ENCODE peak calls at places on chromosomes 5 and 9, in eight cellular contexts. One of them, this sample, is unnamed.

GRCh38 chr5:6188344-6188743 is 190.0 kb downstream of the MED10 start:
- DNase-seq in GM23338: no peak
- DNase-seq in HCT116: no peak
- DNase-seq in hepatocyte: no peak
- DNase-seq in MM.1S: no peak
- DNase-seq in PC-3: no peak
- DNase-seq in GM23248: no peak
- DNase-seq in neural progenitor cell: no peak
- DNase-seq in this sample: no peak

GRCh38 chr5:1789838-1790462 is 9.7 kb downstream of the MRPL36 start:
- DNase-seq in HCT116: no peak
- DNase-seq in neural progenitor cell: no peak
- DNase-seq in GM23248: peak; percentile 84
- DNase-seq in hepatocyte: no peak
- DNase-seq in PC-3: peak; percentile 71
- DNase-seq in MM.1S: no peak
- DNase-seq in GM23338: no peak
- DNase-seq in this sample: no peak

GRCh38 chr5:115431116-115431515 is 113.5 kb downstream of the FEM1C start:
- DNase-seq in HCT116: no peak
- DNase-seq in hepatocyte: no peak
- DNase-seq in GM23338: no peak
- DNase-seq in MM.1S: no peak
- DNase-seq in GM23248: no peak
- DNase-seq in PC-3: no peak
- DNase-seq in neural progenitor cell: no peak
- DNase-seq in this sample: no peak

GRCh38 chr5:91126448-91126847 is 256.7 kb downstream of the ARRDC3 start:
- DNase-seq in PC-3: peak; percentile 90
- DNase-seq in neural progenitor cell: no peak
- DNase-seq in GM23338: no peak
- DNase-seq in HCT116: no peak
- DNase-seq in GM23248: peak; percentile 89
- DNase-seq in MM.1S: no peak
- DNase-seq in hepatocyte: peak; percentile 48
- DNase-seq in this sample: no peak

GRCh38 chr9:130185494-130186005 is 13.3 kb downstream of the NCS1 start:
- DNase-seq in GM23248: no peak
- DNase-seq in neural progenitor cell: peak; percentile 71
- DNase-seq in PC-3: no peak
- DNase-seq in GM23338: no peak
- DNase-seq in hepatocyte: no peak
- DNase-seq in MM.1S: no peak
- DNase-seq in HCT116: no peak
- DNase-seq in this sample: no peak

GRCh38 chr9:86939896-86940295 is 7.4 kb downstream of the GAS1 start:
- DNase-seq in hepatocyte: no peak
- DNase-seq in GM23338: no peak
- DNase-seq in HCT116: no peak
- DNase-seq in neural progenitor cell: no peak
- DNase-seq in MM.1S: no peak
- DNase-seq in GM23248: no peak
- DNase-seq in PC-3: no peak
- DNase-seq in this sample: no peak

GRCh38 chr9:91195372-91196012 is 166.2 kb downstream of the AUH start:
- DNase-seq in MM.1S: no peak
- DNase-seq in neural progenitor cell: no peak
- DNase-seq in GM23248: no peak
- DNase-seq in hepatocyte: no peak
- DNase-seq in HCT116: no peak
- DNase-seq in GM23338: no peak
- DNase-seq in PC-3: no peak
- DNase-seq in this sample: no peak

GRCh38 chr9:131478421-131478868 is 24.3 kb upstream of the POMT1 start:
- DNase-seq in neural progenitor cell: peak; percentile 81
- DNase-seq in PC-3: peak; percentile 33
- DNase-seq in HCT116: peak; percentile 3
- DNase-seq in GM23248: peak; percentile 56
- DNase-seq in hepatocyte: peak; percentile 59
- DNase-seq in MM.1S: no peak
- DNase-seq in GM23338: peak; percentile 87
- DNase-seq in this sample: peak; percentile 86

GRCh38 chr5:16806691-16807433 is 129.2 kb downstream of the MYO10 start:
- DNase-seq in HCT116: no peak
- DNase-seq in GM23248: no peak
- DNase-seq in MM.1S: no peak
- DNase-seq in GM23338: no peak
- DNase-seq in hepatocyte: no peak
- DNase-seq in neural progenitor cell: no peak
- DNase-seq in PC-3: no peak
- DNase-seq in this sample: no peak

GRCh38 chr5:109161914-109162683 is 247.7 kb downstream of the PJA2 start:
- DNase-seq in HCT116: no peak
- DNase-seq in MM.1S: no peak
- DNase-seq in GM23248: peak; percentile 75
- DNase-seq in GM23338: no peak
- DNase-seq in hepatocyte: no peak
- DNase-seq in PC-3: peak; percentile 38
- DNase-seq in neural progenitor cell: no peak
- DNase-seq in this sample: no peak

GRCh38 chr5:452856-453710 is 10.1 kb downstream of the EXOC3 start:
- DNase-seq in PC-3: no peak
- DNase-seq in hepatocyte: no peak
- DNase-seq in MM.1S: no peak
- DNase-seq in GM23248: no peak
- DNase-seq in GM23338: no peak
- DNase-seq in HCT116: no peak
- DNase-seq in neural progenitor cell: no peak
- DNase-seq in this sample: no peak

GRCh38 chr9:68933434-68934318 is 80.2 kb downstream of the PRKACG start:
- DNase-seq in PC-3: no peak
- DNase-seq in neural progenitor cell: no peak
- DNase-seq in GM23248: no peak
- DNase-seq in hepatocyte: no peak
- DNase-seq in HCT116: no peak
- DNase-seq in GM23338: no peak
- DNase-seq in MM.1S: peak; percentile 89
- DNase-seq in this sample: no peak

GRCh38 chr5:167294861-167295685 is 996.4 kb upstream of the WWC1 start:
- DNase-seq in GM23248: peak; percentile 86
- DNase-seq in neural progenitor cell: no peak
- DNase-seq in PC-3: peak; percentile 57
- DNase-seq in HCT116: peak; percentile 3
- DNase-seq in hepatocyte: peak; percentile 59
- DNase-seq in MM.1S: no peak
- DNase-seq in GM23338: peak; percentile 65
- DNase-seq in this sample: peak; percentile 58

GRCh38 chr5:2132497-2132847 is 249.7 kb upstream of the IRX4 start:
- DNase-seq in MM.1S: no peak
- DNase-seq in neural progenitor cell: no peak
- DNase-seq in PC-3: no peak
- DNase-seq in GM23248: no peak
- DNase-seq in HCT116: no peak
- DNase-seq in hepatocyte: no peak
- DNase-seq in GM23338: no peak
- DNase-seq in this sample: no peak

GRCh38 chr5:128234928-128235641 is 151.5 kb downstream of the SLC12A2 start:
- DNase-seq in GM23338: no peak
- DNase-seq in MM.1S: no peak
- DNase-seq in GM23248: no peak
- DNase-seq in PC-3: no peak
- DNase-seq in neural progenitor cell: no peak
- DNase-seq in hepatocyte: no peak
- DNase-seq in HCT116: no peak
- DNase-seq in this sample: no peak

GRCh38 chr9:72312563-72312962 is 52.4 kb downstream of the ZFAND5 start:
- DNase-seq in PC-3: no peak
- DNase-seq in neural progenitor cell: no peak
- DNase-seq in hepatocyte: no peak
- DNase-seq in MM.1S: no peak
- DNase-seq in HCT116: no peak
- DNase-seq in GM23248: no peak
- DNase-seq in GM23338: no peak
- DNase-seq in this sample: no peak

GRCh38 chr5:171418982-171419662 is at the start of gene FGF18:
- DNase-seq in GM23338: peak; percentile 89
- DNase-seq in neural progenitor cell: peak; percentile 91
- DNase-seq in PC-3: peak; percentile 50
- DNase-seq in MM.1S: peak; percentile 72
- DNase-seq in hepatocyte: peak; percentile 76
- DNase-seq in HCT116: peak; percentile 56
- DNase-seq in GM23248: peak; percentile 68
- DNase-seq in this sample: peak; percentile 74
- TF ChIP-seq EZH2phosphoT487 in GM23338: no peak
- TF ChIP-seq EZH2phosphoT487 in neural progenitor cell: no peak
- TF ChIP-seq EZH2phosphoT487 in PC-3: no peak
- TF ChIP-seq EZH2phosphoT487 in MM.1S: no peak
- TF ChIP-seq EZH2phosphoT487 in hepatocyte: no peak
- TF ChIP-seq EZH2phosphoT487 in HCT116: no peak
- TF ChIP-seq EZH2phosphoT487 in GM23248: no peak
- TF ChIP-seq EZH2phosphoT487 in this sample: no peak

DNA sequence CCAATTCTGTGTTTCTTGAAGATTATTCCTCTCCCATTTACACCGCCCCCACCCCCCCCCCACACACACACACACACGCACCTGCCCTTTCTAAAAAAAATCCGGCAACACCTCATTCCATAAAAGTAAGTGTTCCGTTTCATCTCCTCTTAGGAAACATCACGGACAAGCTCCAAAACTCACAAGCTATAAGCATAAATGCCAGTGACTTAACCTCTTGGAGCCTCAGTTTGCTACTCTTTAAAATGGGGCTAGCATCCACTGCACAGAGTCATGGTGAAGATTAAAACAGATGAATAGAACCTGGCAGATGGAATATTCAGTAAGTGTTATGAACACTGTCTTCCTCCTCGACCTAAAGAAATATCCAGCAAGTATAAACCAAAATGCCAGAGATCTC is 70.5 kb downstream of the PCDH1 start:
- DNase-seq in HCT116: no peak
- DNase-seq in GM23338: no peak
- DNase-seq in MM.1S: no peak
- DNase-seq in hepatocyte: no peak
- DNase-seq in GM23248: no peak
- DNase-seq in neural progenitor cell: no peak
- DNase-seq in PC-3: no peak
- DNase-seq in this sample: no peak
- H3K27me3 ChIP-seq in HCT116: peaks cover 22% of the 10 kb centered on the region
- H3K27me3 ChIP-seq in GM23338: no peaks in the 10 kb centered on the region
- H3K27me3 ChIP-seq in MM.1S: no peaks in the 10 kb centered on the region
- H3K27me3 ChIP-seq in hepatocyte: peaks cover 86% of the 10 kb centered on the region
- H3K27me3 ChIP-seq in GM23248: peaks cover 88% of the 10 kb centered on the region
- H3K27me3 ChIP-seq in neural progenitor cell: no peaks in the 10 kb centered on the region
- H3K27me3 ChIP-seq in PC-3: no peaks in the 10 kb centered on the region
- H3K27me3 ChIP-seq in this sample: peaks cover 52% of the 10 kb centered on the region

DNA sequence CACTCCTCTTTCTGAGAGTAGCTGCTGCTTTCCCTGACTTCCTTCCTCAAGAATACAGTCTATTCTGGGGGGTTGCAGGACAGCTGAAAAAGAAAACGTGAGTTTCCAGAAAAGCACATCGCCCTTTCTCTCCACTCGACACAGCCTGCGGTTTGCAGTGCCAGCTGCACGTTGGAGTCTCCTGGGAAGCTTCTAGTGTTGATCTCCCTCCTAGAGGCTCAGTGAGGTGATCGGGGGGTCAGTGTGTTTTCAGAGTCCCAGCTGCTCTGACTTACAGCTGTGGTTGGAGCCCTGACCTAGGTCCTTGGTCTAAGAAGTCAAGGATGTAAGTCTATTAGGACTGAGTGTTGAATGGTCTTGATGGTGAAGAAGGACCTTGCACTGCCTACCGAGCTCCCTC is 25.0 kb upstream of the SUSD3 start:
- DNase-seq in GM23338: no peak
- DNase-seq in hepatocyte: no peak
- DNase-seq in PC-3: no peak
- DNase-seq in neural progenitor cell: no peak
- DNase-seq in MM.1S: no peak
- DNase-seq in GM23248: no peak
- DNase-seq in HCT116: no peak
- DNase-seq in this sample: no peak
- TF ChIP-seq EZH2phosphoT487 in GM23338: no peak
- TF ChIP-seq EZH2phosphoT487 in hepatocyte: no peak
- TF ChIP-seq EZH2phosphoT487 in PC-3: no peak
- TF ChIP-seq EZH2phosphoT487 in neural progenitor cell: no peak
- TF ChIP-seq EZH2phosphoT487 in MM.1S: no peak
- TF ChIP-seq EZH2phosphoT487 in GM23248: no peak
- TF ChIP-seq EZH2phosphoT487 in HCT116: no peak
- TF ChIP-seq EZH2phosphoT487 in this sample: no peak

DNA sequence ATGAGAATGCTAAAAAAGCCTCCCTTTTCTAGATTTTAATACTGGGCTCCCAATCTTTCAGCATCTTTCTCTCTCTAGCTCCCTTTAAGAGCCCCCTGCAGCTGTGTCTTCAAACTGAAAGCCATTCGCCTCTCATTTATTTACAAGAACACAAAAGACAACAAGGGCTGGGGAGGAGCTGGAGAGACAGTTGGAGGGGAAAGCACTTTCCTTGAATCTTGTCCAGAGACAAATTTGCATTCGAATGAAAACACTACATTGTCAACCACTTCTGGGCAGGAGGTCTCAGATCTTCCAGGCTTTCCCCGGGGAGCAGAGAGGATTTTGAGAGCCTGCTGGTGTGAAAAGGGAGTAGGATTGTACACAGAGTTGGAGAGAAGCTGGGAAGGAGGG is 518.3 kb downstream of the CTNND2 start:
- DNase-seq in hepatocyte: no peak
- DNase-seq in neural progenitor cell: peak; percentile 90
- DNase-seq in GM23248: no peak
- DNase-seq in GM23338: peak; percentile 93
- DNase-seq in HCT116: no peak
- DNase-seq in PC-3: no peak
- DNase-seq in MM.1S: no peak
- DNase-seq in this sample: no peak
- H3K27me3 ChIP-seq in hepatocyte: peaks cover 12% of the 10 kb centered on the region
- H3K27me3 ChIP-seq in neural progenitor cell: peaks cover 26% of the 10 kb centered on the region
- H3K27me3 ChIP-seq in GM23248: peaks cover 32% of the 10 kb centered on the region
- H3K27me3 ChIP-seq in GM23338: peaks cover 40% of the 10 kb centered on the region
- H3K27me3 ChIP-seq in HCT116: no peaks in the 10 kb centered on the region
- H3K27me3 ChIP-seq in PC-3: peaks cover 54% of the 10 kb centered on the region
- H3K27me3 ChIP-seq in MM.1S: no peaks in the 10 kb centered on the region
- H3K27me3 ChIP-seq in this sample: peaks cover 28% of the 10 kb centered on the region